ENCODE peak calls at places on chromosomes 1 and 21, in five cellular contexts. One of them, this sample, is unnamed.

GRCh38 chr1:41802532-41803501 is 115.9 kb downstream of the HIVEP3 start:
- DNase-seq in kidney epithelial cell: no peak
- DNase-seq in left lung: peak; percentile 75
- DNase-seq in fibroblast of mammary gland: no peak
- DNase-seq in tibial artery: peak; percentile 85
- DNase-seq in this sample: no peak

GRCh38 chr1:58699011-58699762 is 675 bp downstream of the MYSM1 start:
- DNase-seq in left lung: no peak
- DNase-seq in kidney epithelial cell: no peak
- DNase-seq in tibial artery: no peak
- DNase-seq in fibroblast of mammary gland: peak; percentile 21
- DNase-seq in this sample: no peak

GRCh38 chr21:42219606-42220137 is 732 bp downstream of the ABCG1 start:
- DNase-seq in tibial artery: no peak
- DNase-seq in fibroblast of mammary gland: no peak
- DNase-seq in kidney epithelial cell: no peak
- DNase-seq in left lung: no peak
- DNase-seq in this sample: peak; percentile 67

GRCh38 chr1:51661081-51661518 is 44.2 kb downstream of the OSBPL9 start:
- DNase-seq in fibroblast of mammary gland: peak; percentile 97
- DNase-seq in left lung: no peak
- DNase-seq in tibial artery: no peak
- DNase-seq in kidney epithelial cell: peak; percentile 62
- DNase-seq in this sample: no peak

GRCh38 chr1:114289321-114289720 is 135.7 kb upstream of the SYT6 start:
- DNase-seq in tibial artery: no peak
- DNase-seq in kidney epithelial cell: no peak
- DNase-seq in left lung: no peak
- DNase-seq in fibroblast of mammary gland: no peak
- DNase-seq in this sample: no peak

GRCh38 chr21:33608559-33608958 is 20.1 kb upstream of the DONSON start:
- DNase-seq in left lung: no peak
- DNase-seq in fibroblast of mammary gland: peak; percentile 45
- DNase-seq in tibial artery: no peak
- DNase-seq in kidney epithelial cell: no peak
- DNase-seq in this sample: no peak

GRCh38 chr1:2054560-2054959 is 4.3 kb downstream of the PRKCZ start:
- DNase-seq in left lung: no peak
- DNase-seq in kidney epithelial cell: no peak
- DNase-seq in fibroblast of mammary gland: no peak
- DNase-seq in tibial artery: no peak
- DNase-seq in this sample: no peak

GRCh38 chr1:1092890-1093609 is 18.9 kb upstream of the RNF223 start:
- DNase-seq in kidney epithelial cell: no peak
- DNase-seq in tibial artery: peak; percentile 17
- DNase-seq in left lung: no peak
- DNase-seq in fibroblast of mammary gland: no peak
- DNase-seq in this sample: no peak

GRCh38 chr21:23401278-23401677 is 2206.0 kb downstream of the MRPL39 start:
- DNase-seq in fibroblast of mammary gland: peak; percentile 1
- DNase-seq in left lung: no peak
- DNase-seq in tibial artery: no peak
- DNase-seq in kidney epithelial cell: no peak
- DNase-seq in this sample: no peak

GRCh38 chr1:85605519-85606413 is 25.2 kb downstream of the CCN1 start:
- DNase-seq in kidney epithelial cell: no peak
- DNase-seq in fibroblast of mammary gland: no peak
- DNase-seq in tibial artery: no peak
- DNase-seq in left lung: no peak
- DNase-seq in this sample: no peak

GRCh38 chr1:48671578-48671977 is 105.1 kb downstream of the BEND5 start:
- DNase-seq in fibroblast of mammary gland: peak; percentile 66
- DNase-seq in left lung: no peak
- DNase-seq in kidney epithelial cell: no peak
- DNase-seq in tibial artery: no peak
- DNase-seq in this sample: no peak

GRCh38 chr1:199290186-199290585 is 651.3 kb downstream of the PTPRC start:
- DNase-seq in kidney epithelial cell: no peak
- DNase-seq in tibial artery: no peak
- DNase-seq in left lung: no peak
- DNase-seq in fibroblast of mammary gland: peak; percentile 62
- DNase-seq in this sample: no peak

GRCh38 chr1:3863231-3863935 is 6.1 kb downstream of the DFFB start:
- DNase-seq in tibial artery: no peak
- DNase-seq in left lung: no peak
- DNase-seq in kidney epithelial cell: no peak
- DNase-seq in fibroblast of mammary gland: no peak
- DNase-seq in this sample: peak; percentile 49

GRCh38 chr21:28798798-28799197 is 193.9 kb downstream of the LTN1 start:
- DNase-seq in tibial artery: no peak
- DNase-seq in fibroblast of mammary gland: peak; percentile 34
- DNase-seq in left lung: no peak
- DNase-seq in kidney epithelial cell: no peak
- DNase-seq in this sample: no peak

GRCh38 chr1:20884513-20884912 is 97.4 kb upstream of the HP1BP3 start:
- DNase-seq in kidney epithelial cell: no peak
- DNase-seq in fibroblast of mammary gland: no peak
- DNase-seq in left lung: no peak
- DNase-seq in tibial artery: no peak
- DNase-seq in this sample: no peak

GRCh38 chr1:158969855-158970254 is 38.5 kb downstream of the PYHIN1 start:
- DNase-seq in fibroblast of mammary gland: peak; percentile 15
- DNase-seq in kidney epithelial cell: no peak
- DNase-seq in tibial artery: no peak
- DNase-seq in left lung: no peak
- DNase-seq in this sample: no peak

GRCh38 chr21:33369586-33369985 is 33.6 kb upstream of the IFNGR2 start:
- DNase-seq in tibial artery: peak; percentile 27
- DNase-seq in kidney epithelial cell: no peak
- DNase-seq in left lung: no peak
- DNase-seq in fibroblast of mammary gland: no peak
- DNase-seq in this sample: no peak

GRCh38 chr1:20551945-20552727 is at the start of gene FAM43B:
- DNase-seq in tibial artery: no peak
- DNase-seq in left lung: peak; percentile 72
- DNase-seq in kidney epithelial cell: peak; percentile 21
- DNase-seq in fibroblast of mammary gland: peak; percentile 35
- DNase-seq in this sample: peak; percentile 69

GRCh38 chr1:209652873-209653401 is 712 bp upstream of the LAMB3 start:
- DNase-seq in left lung: peak; percentile 91
- DNase-seq in fibroblast of mammary gland: no peak
- DNase-seq in kidney epithelial cell: peak; percentile 85
- DNase-seq in tibial artery: peak; percentile 79
- DNase-seq in this sample: peak; percentile 94

GRCh38 chr1:87513270-87513669 is 184.6 kb downstream of the LMO4 start:
- DNase-seq in tibial artery: no peak
- DNase-seq in left lung: no peak
- DNase-seq in kidney epithelial cell: no peak
- DNase-seq in fibroblast of mammary gland: peak; percentile 11
- DNase-seq in this sample: no peak

GRCh38 chr1:234989019-234989418 is 139.6 kb downstream of the TOMM20 start:
- DNase-seq in fibroblast of mammary gland: no peak
- DNase-seq in kidney epithelial cell: no peak
- DNase-seq in left lung: no peak
- DNase-seq in tibial artery: no peak
- DNase-seq in this sample: no peak

GRCh38 chr1:247647864-247648263 is 31.7 kb downstream of the OR13G1 start:
- DNase-seq in tibial artery: no peak
- DNase-seq in kidney epithelial cell: no peak
- DNase-seq in left lung: no peak
- DNase-seq in fibroblast of mammary gland: no peak
- DNase-seq in this sample: no peak

GRCh38 chr1:181159451-181160151 is 71.1 kb downstream of the IER5 start:
- DNase-seq in left lung: peak; percentile 49
- DNase-seq in fibroblast of mammary gland: no peak
- DNase-seq in tibial artery: no peak
- DNase-seq in kidney epithelial cell: no peak
- DNase-seq in this sample: no peak

GRCh38 chr1:76635784-76636183 is 231.5 kb upstream of the ST6GALNAC5 start:
- DNase-seq in kidney epithelial cell: no peak
- DNase-seq in tibial artery: no peak
- DNase-seq in fibroblast of mammary gland: peak; percentile 24
- DNase-seq in left lung: no peak
- DNase-seq in this sample: no peak

GRCh38 chr1:51289676-51290488 is 40.5 kb downstream of the TTC39A start:
- DNase-seq in left lung: no peak
- DNase-seq in kidney epithelial cell: no peak
- DNase-seq in tibial artery: no peak
- DNase-seq in fibroblast of mammary gland: no peak
- DNase-seq in this sample: no peak

GRCh38 chr21:33152228-33153130 is 77.3 kb upstream of the IFNAR2 start:
- DNase-seq in fibroblast of mammary gland: no peak
- DNase-seq in left lung: no peak
- DNase-seq in kidney epithelial cell: no peak
- DNase-seq in tibial artery: no peak
- DNase-seq in this sample: no peak

DNA sequence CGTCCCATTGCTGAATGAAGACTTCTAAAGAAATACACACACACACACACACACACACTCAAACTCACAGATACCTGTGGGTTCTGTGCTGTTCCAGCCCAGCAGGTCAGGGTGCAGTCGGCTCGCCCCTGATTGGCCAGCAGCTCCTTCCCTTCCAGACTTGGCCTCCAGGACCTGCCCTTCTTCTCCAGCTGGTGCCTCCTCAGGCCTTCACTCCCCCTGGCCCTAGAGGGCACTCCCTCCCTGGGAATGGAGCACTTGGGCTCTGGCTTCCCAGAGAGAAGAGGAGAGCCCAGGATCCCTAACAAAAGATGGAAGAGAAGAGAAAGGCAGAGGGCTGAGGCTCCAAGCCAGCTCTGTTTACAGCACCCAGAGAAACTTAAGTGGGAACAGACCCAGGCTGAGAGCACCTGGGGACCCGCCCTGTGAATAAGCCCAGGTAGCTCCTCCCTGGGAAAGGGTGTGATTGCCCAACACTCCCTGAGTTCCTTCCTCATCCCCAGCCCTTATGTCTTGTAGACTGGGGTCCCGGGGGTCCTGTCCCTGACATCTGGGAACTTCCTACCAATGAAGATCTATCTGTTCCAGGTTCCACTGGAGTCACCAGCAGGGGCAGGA is at the start of gene PGLYRP3:
- DNase-seq in fibroblast of mammary gland: no peak
- DNase-seq in kidney epithelial cell: no peak
- DNase-seq in left lung: no peak
- DNase-seq in tibial artery: peak; percentile 16
- DNase-seq in this sample: no peak
- TF ChIP-seq CTCF in fibroblast of mammary gland: no peak
- TF ChIP-seq CTCF in kidney epithelial cell: no peak
- TF ChIP-seq CTCF in left lung: no peak
- TF ChIP-seq CTCF in tibial artery: no peak
- TF ChIP-seq CTCF in this sample: no peak

DNA sequence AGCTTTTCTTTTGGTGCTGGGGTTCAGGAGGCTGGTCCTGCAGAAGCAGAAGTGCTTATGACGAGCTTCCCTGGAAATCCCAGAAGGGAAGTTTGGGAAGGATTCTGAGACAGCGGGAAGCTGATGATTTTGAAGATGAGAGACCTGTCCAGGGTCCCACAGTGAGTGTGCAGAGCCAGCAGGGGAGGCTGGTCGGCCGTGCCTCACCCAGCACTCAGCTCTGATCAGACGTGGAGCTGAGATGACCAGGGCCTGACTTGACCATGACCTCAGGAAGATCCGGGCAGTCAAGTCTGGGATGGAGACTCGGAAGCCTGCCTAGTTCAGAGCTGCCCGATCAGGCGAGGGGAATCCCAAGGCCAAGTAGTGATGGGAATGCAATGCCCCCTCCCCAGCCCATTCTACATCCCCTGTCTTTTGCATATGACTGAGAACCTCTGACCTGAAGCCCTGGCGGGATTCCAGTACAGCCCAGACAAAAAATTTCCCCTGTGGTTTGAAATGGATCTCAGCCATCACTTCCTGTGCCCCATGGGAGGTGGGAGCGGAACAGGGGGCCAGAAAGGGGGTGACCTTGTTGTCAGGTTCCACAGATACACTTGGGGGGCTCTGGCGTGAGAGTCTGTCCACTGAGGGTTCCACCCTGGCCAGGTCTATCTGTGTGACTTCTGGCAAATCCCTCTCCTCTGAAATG is 96.8 kb upstream of the RUNX3 start:
- DNase-seq in left lung: no peak
- DNase-seq in fibroblast of mammary gland: no peak
- DNase-seq in tibial artery: no peak
- DNase-seq in kidney epithelial cell: no peak
- DNase-seq in this sample: no peak
- TF ChIP-seq CTCF in left lung: no peak
- TF ChIP-seq CTCF in fibroblast of mammary gland: no peak
- TF ChIP-seq CTCF in tibial artery: no peak
- TF ChIP-seq CTCF in kidney epithelial cell: no peak
- TF ChIP-seq CTCF in this sample: no peak

DNA sequence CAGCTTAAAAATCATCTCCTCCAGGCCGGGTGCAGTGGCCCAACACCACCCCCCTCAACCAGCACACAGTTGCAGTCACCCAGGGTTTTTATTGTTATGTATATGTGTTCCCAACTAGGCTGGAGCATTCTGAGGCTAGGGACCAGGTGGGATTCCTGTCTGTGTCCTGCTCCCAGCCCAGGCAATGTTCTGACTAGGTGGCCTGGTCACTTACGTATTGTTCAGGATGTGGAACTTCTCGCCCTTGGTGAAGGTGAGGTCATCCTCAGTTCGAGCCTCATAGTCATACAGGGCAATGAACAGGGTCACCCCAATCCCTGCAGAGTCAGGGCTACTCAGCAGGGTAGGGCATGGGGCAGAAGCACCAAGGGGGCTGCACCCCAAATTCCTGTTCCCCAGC is 12.2 kb downstream of the FGR start:
- DNase-seq in tibial artery: no peak
- DNase-seq in fibroblast of mammary gland: no peak
- DNase-seq in left lung: no peak
- DNase-seq in kidney epithelial cell: no peak
- DNase-seq in this sample: no peak
- TF ChIP-seq CTCF in tibial artery: no peak
- TF ChIP-seq CTCF in fibroblast of mammary gland: no peak
- TF ChIP-seq CTCF in left lung: no peak
- TF ChIP-seq CTCF in kidney epithelial cell: no peak
- TF ChIP-seq CTCF in this sample: no peak

GRCh38 chr1:95039360-95040031 is 33.3 kb downstream of the ALG14 start:
- DNase-seq in tibial artery: no peak
- DNase-seq in fibroblast of mammary gland: no peak
- DNase-seq in left lung: no peak
- DNase-seq in kidney epithelial cell: no peak
- DNase-seq in this sample: no peak

GRCh38 chr1:95042286-95042685 is 30.5 kb downstream of the ALG14 start:
- DNase-seq in fibroblast of mammary gland: peak; percentile 43
- DNase-seq in tibial artery: no peak
- DNase-seq in kidney epithelial cell: no peak
- DNase-seq in left lung: no peak
- DNase-seq in this sample: no peak

GRCh38 chr1:95043141-95043980 is 29.4 kb downstream of the ALG14 start:
- DNase-seq in fibroblast of mammary gland: peak; percentile 88
- DNase-seq in tibial artery: peak; percentile 90
- DNase-seq in kidney epithelial cell: no peak
- DNase-seq in left lung: peak; percentile 81
- DNase-seq in this sample: peak; percentile 78

GRCh38 chr1:95040032-95040525 is 32.7 kb downstream of the ALG14 start:
- DNase-seq in tibial artery: no peak
- DNase-seq in left lung: no peak
- DNase-seq in fibroblast of mammary gland: no peak
- DNase-seq in kidney epithelial cell: no peak
- DNase-seq in this sample: no peak

GRCh38 chr1:95041491-95042165 is 31.1 kb downstream of the ALG14 start:
- DNase-seq in kidney epithelial cell: peak; percentile 54
- DNase-seq in fibroblast of mammary gland: peak; percentile 89
- DNase-seq in tibial artery: no peak
- DNase-seq in left lung: peak; percentile 49
- DNase-seq in this sample: peak; percentile 81
- TF ChIP-seq CTCF in kidney epithelial cell: peak; percentile 80
- TF ChIP-seq CTCF in fibroblast of mammary gland: peak; percentile 98
- TF ChIP-seq CTCF in tibial artery: peak; percentile 77
- TF ChIP-seq CTCF in left lung: peak; percentile 65
- TF ChIP-seq CTCF in this sample: peak; percentile 80